ENCODE peak calls at places on chromosome 1, in six cellular contexts. One of them, this sample, is unnamed.

GRCh38 chr1:110897685-110898084 is 24.7 kb downstream of the CD53 start:
- DNase-seq in iPS-NIHi11: no peak
- DNase-seq in omental fat pad: no peak
- DNase-seq in cardiac muscle cell: no peak
- DNase-seq in ELR: no peak
- DNase-seq in kidney tubule cell: no peak
- DNase-seq in this sample: no peak

GRCh38 chr1:33348676-33349080 is 27.8 kb upstream of the A3GALT2 start:
- DNase-seq in ELR: peak
- DNase-seq in omental fat pad: no peak
- DNase-seq in cardiac muscle cell: no peak
- DNase-seq in iPS-NIHi11: no peak
- DNase-seq in kidney tubule cell: peak
- DNase-seq in this sample: no peak

GRCh38 chr1:196651637-196652215 is at the start of gene CFH:
- DNase-seq in ELR: peak
- DNase-seq in iPS-NIHi11: no peak
- DNase-seq in cardiac muscle cell: no peak
- DNase-seq in kidney tubule cell: peak
- DNase-seq in omental fat pad: no peak
- DNase-seq in this sample: no peak

GRCh38 chr1:95068956-95069710 is 3.6 kb downstream of the ALG14 start:
- DNase-seq in ELR: no peak
- DNase-seq in omental fat pad: no peak
- DNase-seq in kidney tubule cell: peak
- DNase-seq in cardiac muscle cell: no peak
- DNase-seq in iPS-NIHi11: no peak
- DNase-seq in this sample: no peak

GRCh38 chr1:116178837-116179236 is 67.6 kb downstream of the MAB21L3 start:
- DNase-seq in kidney tubule cell: no peak
- DNase-seq in iPS-NIHi11: no peak
- DNase-seq in cardiac muscle cell: no peak
- DNase-seq in omental fat pad: no peak
- DNase-seq in ELR: no peak
- DNase-seq in this sample: no peak

GRCh38 chr1:202890392-202890791 is 1.4 kb upstream of the RABIF start:
- DNase-seq in iPS-NIHi11: no peak
- DNase-seq in kidney tubule cell: no peak
- DNase-seq in ELR: no peak
- DNase-seq in omental fat pad: no peak
- DNase-seq in cardiac muscle cell: no peak
- DNase-seq in this sample: no peak

GRCh38 chr1:114670083-114671010 is 498 bp upstream of the DENND2C start:
- DNase-seq in cardiac muscle cell: peak
- DNase-seq in ELR: peak
- DNase-seq in omental fat pad: peak
- DNase-seq in kidney tubule cell: peak
- DNase-seq in iPS-NIHi11: peak
- DNase-seq in this sample: peak

GRCh38 chr1:10540277-10541005 is 65.7 kb downstream of the PEX14 start:
- DNase-seq in cardiac muscle cell: no peak
- DNase-seq in ELR: no peak
- DNase-seq in iPS-NIHi11: no peak
- DNase-seq in kidney tubule cell: no peak
- DNase-seq in omental fat pad: no peak
- DNase-seq in this sample: no peak

GRCh38 chr1:233061265-233061664 is 110.9 kb downstream of the NTPCR start:
- DNase-seq in iPS-NIHi11: no peak
- DNase-seq in kidney tubule cell: peak
- DNase-seq in ELR: no peak
- DNase-seq in omental fat pad: no peak
- DNase-seq in cardiac muscle cell: no peak
- DNase-seq in this sample: no peak

GRCh38 chr1:117093870-117094621 is 27.5 kb downstream of the TRIM45 start:
- DNase-seq in iPS-NIHi11: peak
- DNase-seq in omental fat pad: no peak
- DNase-seq in kidney tubule cell: peak
- DNase-seq in ELR: peak
- DNase-seq in cardiac muscle cell: peak
- DNase-seq in this sample: peak

GRCh38 chr1:11062965-11063401 is 3.2 kb upstream of the SRM start:
- DNase-seq in iPS-NIHi11: no peak
- DNase-seq in omental fat pad: no peak
- DNase-seq in cardiac muscle cell: no peak
- DNase-seq in kidney tubule cell: peak
- DNase-seq in ELR: peak
- DNase-seq in this sample: no peak

GRCh38 chr1:227888404-227889046 is 59.2 kb downstream of the WNT9A start:
- DNase-seq in iPS-NIHi11: no peak
- DNase-seq in ELR: no peak
- DNase-seq in omental fat pad: peak
- DNase-seq in kidney tubule cell: no peak
- DNase-seq in cardiac muscle cell: no peak
- DNase-seq in this sample: no peak

GRCh38 chr1:205669341-205670142 is 10.8 kb downstream of the SLC45A3 start:
- DNase-seq in omental fat pad: no peak
- DNase-seq in ELR: peak
- DNase-seq in kidney tubule cell: no peak
- DNase-seq in cardiac muscle cell: no peak
- DNase-seq in iPS-NIHi11: no peak
- DNase-seq in this sample: no peak

GRCh38 chr1:42152907-42153597 is at the start of gene GUCA2B:
- DNase-seq in iPS-NIHi11: no peak
- DNase-seq in cardiac muscle cell: no peak
- DNase-seq in kidney tubule cell: no peak
- DNase-seq in ELR: no peak
- DNase-seq in omental fat pad: no peak
- DNase-seq in this sample: no peak

GRCh38 chr1:193456883-193457282 is 270.5 kb upstream of the B3GALT2 start:
- DNase-seq in ELR: peak
- DNase-seq in iPS-NIHi11: no peak
- DNase-seq in cardiac muscle cell: no peak
- DNase-seq in omental fat pad: no peak
- DNase-seq in kidney tubule cell: peak
- DNase-seq in this sample: no peak

GRCh38 chr1:3284691-3285090 is 169.8 kb upstream of the ARHGEF16 start:
- DNase-seq in iPS-NIHi11: no peak
- DNase-seq in ELR: no peak
- DNase-seq in cardiac muscle cell: no peak
- DNase-seq in omental fat pad: no peak
- DNase-seq in kidney tubule cell: no peak
- DNase-seq in this sample: no peak

GRCh38 chr1:61208815-61209214 is 126.5 kb downstream of the NFIA start:
- DNase-seq in kidney tubule cell: no peak
- DNase-seq in ELR: no peak
- DNase-seq in iPS-NIHi11: no peak
- DNase-seq in omental fat pad: no peak
- DNase-seq in cardiac muscle cell: no peak
- DNase-seq in this sample: no peak

GRCh38 chr1:2288308-2288707 is 60.2 kb downstream of the SKI start:
- DNase-seq in iPS-NIHi11: no peak
- DNase-seq in omental fat pad: no peak
- DNase-seq in kidney tubule cell: no peak
- DNase-seq in cardiac muscle cell: no peak
- DNase-seq in ELR: no peak
- DNase-seq in this sample: no peak

This sample was measured in nephron progenitor cell.